ENCODE peak calls at places on chromosomes 11 and 22, in seven cellular contexts. M is mesenchymal stem cell, Y is IMR-90, P is H9, N is neuronal stem cell, S is mesendoderm, K is H1. I is an unnamed sample. For H3K4me1 and H3K27me3, the result is how much of the 10 kb centered on the place peaks cover.

GRCh38 chr11:33016654-33017053 is 976 bp downstream of the DEPDC7 start:
- DNase-seq in M (no peak), Y (no peak), P (no peak), N (no peak), S (no peak), K (no peak), I (no peak)

GRCh38 chr11:128174465-128175101 is 412.8 kb downstream of the ETS1 start:
- DNase-seq in M (peak), Y (peak), P (peak), N (no peak), S (peak), K (no peak), I (peak)

GRCh38 chr11:111606986-111607385 is 4.7 kb downstream of the SIK2 start:
- DNase-seq in M (no peak), Y (peak), P (no peak), N (no peak), S (no peak), K (no peak), I (no peak)

GRCh38 chr22:20751185-20751851 is 22.6 kb upstream of the SERPIND1 start:
- DNase-seq in M (peak), Y (no peak), P (peak), N (no peak), S (peak), K (no peak), I (peak)

GRCh38 chr11:104694259-104695070 is 203.8 kb downstream of the CASP12 start:
- DNase-seq in M (peak), Y (peak), P (no peak), N (no peak), S (no peak), K (no peak), I (peak)

GRCh38 chr11:67022341-67022933 is 497 bp upstream of the SYT12 start:
- DNase-seq in M (no peak), Y (peak), P (no peak), N (no peak), S (no peak), K (no peak), I (peak)

GRCh38 chr11:126318642-126319373 is 14.9 kb downstream of the DCPS start:
- DNase-seq in M (peak), Y (peak), P (no peak), N (no peak), S (no peak), K (no peak), I (no peak)

GRCh38 chr11:108117746-108118371 is 3.5 kb upstream of the ACAT1 start:
- DNase-seq in M (peak), Y (peak), P (no peak), N (no peak), S (peak), K (no peak), I (no peak)

GRCh38 chr11:64466115-64466718 is 107.3 kb downstream of the RPS6KA4 start:
- DNase-seq in M (no peak), Y (no peak), P (no peak), N (no peak), S (no peak), K (no peak), I (no peak)

GRCh38 chr11:65569973-65570918 is at the start of gene ZNRD2:
- DNase-seq in M (peak), Y (peak), P (peak), N (peak), S (peak), K (peak), I (peak)

GRCh38 chr11:65571420-65571819 is 918 bp upstream of the FAM89B start:
- DNase-seq in M (no peak), Y (no peak), P (no peak), N (no peak), S (no peak), K (no peak), I (no peak)

GRCh38 chr11:65572356-65573043 is at the start of gene FAM89B:
- DNase-seq in M (peak), Y (peak), P (peak), N (no peak), S (peak), K (no peak), I (peak)

GRCh38 chr11:65571940-65572339 is 398 bp upstream of the FAM89B start:
- DNase-seq in M (peak), Y (peak), P (peak), N (no peak), S (peak), K (no peak), I (peak)

DNA sequence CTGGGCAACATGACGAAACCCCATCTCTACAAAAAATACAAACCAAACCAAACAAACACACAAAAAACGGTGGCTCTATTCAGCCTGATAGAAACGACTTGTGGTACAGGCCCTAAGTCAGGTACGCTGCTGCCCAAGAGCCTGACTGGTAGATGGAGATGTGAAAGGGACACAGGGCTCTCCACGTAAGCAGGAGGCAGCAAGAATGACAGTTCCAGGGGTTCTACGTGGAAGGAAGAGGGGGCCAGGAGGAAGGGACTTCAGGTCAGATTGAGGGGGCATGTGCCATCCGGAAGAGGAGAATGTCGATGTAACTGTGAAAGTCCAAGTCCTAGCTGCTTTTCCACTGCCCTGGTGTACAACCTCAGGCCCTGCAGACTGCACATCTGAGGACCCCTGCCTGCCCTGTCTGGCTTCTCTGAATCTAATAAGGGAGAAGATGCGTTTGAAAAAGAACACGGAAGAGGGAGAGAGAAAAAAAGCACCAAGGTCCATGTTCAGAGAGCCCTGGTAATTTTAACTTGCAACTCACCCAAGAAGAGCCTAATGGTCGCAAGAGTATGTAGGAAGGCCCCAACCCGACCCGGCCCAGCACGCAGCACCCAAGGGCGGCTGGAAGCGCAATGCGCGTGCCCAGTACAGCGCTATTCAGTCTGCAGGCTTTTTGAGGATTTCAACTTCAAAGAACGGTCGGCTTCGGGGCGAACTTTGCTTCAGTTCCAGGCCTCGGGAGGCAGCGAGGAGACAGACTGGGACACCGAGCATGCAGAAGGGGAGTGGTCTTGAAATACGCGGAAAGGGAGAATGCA is 909 bp upstream of the ZNRD2 start:
- DNase-seq in M (no peak), Y (no peak), P (no peak), N (no peak), S (no peak), K (no peak), I (no peak)
- H3K4me1 ChIP-seq in M (under half), Y (under half), P (under half), N (under half), S (under half), K (under half), I (under half)

GRCh38 chr11:113166280-113166679 is 148.1 kb upstream of the TTC12 start:
- DNase-seq in M (no peak), Y (no peak), P (no peak), N (no peak), S (no peak), K (no peak), I (no peak)
- H2AK5ac ChIP-seq in M (no peak), Y (no peak), P (no peak), N (no peak), S (no peak), K (no peak), I (no peak)

GRCh38 chr22:22410677-22411076 is 97.9 kb downstream of the ZNF280B start:
- DNase-seq in M (no peak), Y (no peak), P (no peak), N (no peak), S (no peak), K (no peak), I (no peak)
- H3K27me3 ChIP-seq in M (half or more), Y (under half), P (half or more), N (under half), S (under half), K (half or more), I (under half)

GRCh38 chr11:46675288-46675851 is 25.0 kb downstream of the ARHGAP1 start:
- DNase-seq in M (peak), Y (peak), P (no peak), N (no peak), S (peak), K (no peak), I (no peak)
- H3K4me1 ChIP-seq in M (under half), Y (under half), P (under half), N (under half), S (under half), K (under half), I (under half)

DNA sequence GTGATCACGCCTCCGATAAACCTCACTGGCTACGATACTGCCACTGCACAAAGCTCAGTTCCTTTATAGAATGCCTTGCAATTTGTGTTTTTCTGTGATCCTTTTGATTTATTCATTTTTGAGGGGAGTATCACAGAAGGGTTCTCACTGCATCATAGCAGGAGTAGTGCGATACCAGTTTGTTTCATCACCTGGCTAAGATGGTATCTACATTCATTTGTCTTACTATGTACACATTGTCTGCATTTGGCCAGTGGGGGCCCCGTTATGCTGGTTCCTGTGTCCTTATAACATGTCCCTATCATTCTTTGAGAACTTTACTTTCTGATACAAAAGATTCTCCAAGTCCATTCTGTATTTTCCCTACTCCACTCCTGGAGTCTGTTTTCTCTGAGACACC is 44.6 kb downstream of the APLP2 start:
- DNase-seq in M (no peak), Y (no peak), P (no peak), N (no peak), S (no peak), K (no peak), I (no peak)
- H2AK5ac ChIP-seq in M (no peak), Y (no peak), P (no peak), N (no peak), S (no peak), K (no peak), I (no peak)

GRCh38 chr11:47109882-47110281 is 66.8 kb downstream of the ARFGAP2 start:
- DNase-seq in M (no peak), Y (no peak), P (no peak), N (no peak), S (no peak), K (no peak), I (no peak)

GRCh38 chr11:47108214-47108613 is 68.5 kb downstream of the ARFGAP2 start:
- DNase-seq in M (peak), Y (peak), P (no peak), N (no peak), S (no peak), K (no peak), I (no peak)

GRCh38 chr11:47109051-47109791 is 67.5 kb downstream of the ARFGAP2 start:
- DNase-seq in M (peak), Y (no peak), P (no peak), N (no peak), S (peak), K (no peak), I (no peak)

GRCh38 chr11:47107709-47108108 is 69.0 kb downstream of the ARFGAP2 start:
- DNase-seq in M (no peak), Y (no peak), P (no peak), N (no peak), S (no peak), K (no peak), I (no peak)

DNA sequence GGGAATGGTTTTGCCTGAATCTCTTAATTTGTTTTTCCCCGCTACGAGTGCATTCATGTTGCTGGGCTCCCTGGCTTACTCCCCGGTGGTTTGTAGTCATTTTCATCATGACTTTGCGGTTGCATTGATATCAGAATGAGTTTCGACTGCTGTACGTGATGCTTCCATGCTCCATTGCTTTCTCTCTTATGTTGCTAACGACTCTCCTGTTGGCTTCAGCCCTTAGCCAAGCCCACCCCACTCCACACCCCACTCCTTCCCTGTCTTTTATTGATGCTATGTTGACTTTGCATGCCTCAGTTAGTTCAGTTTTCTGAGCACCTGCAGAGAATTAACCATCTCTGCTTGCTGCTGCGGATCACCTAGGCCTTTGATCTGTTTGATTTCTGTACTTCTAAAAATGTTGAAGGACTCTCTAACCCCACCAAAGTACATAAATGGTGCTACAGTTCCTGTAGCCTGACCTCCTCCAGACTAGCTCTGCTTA is 65.3 kb downstream of the ARFGAP2 start:
- DNase-seq in M (no peak), Y (no peak), P (no peak), N (no peak), S (no peak), K (no peak), I (no peak)
- H3K27me3 ChIP-seq in M (under half), Y (under half), P (under half), N (under half), S (under half), K (under half), I (under half)

GRCh38 chr11:120857508-120857907 is 166.4 kb upstream of the TBCEL start:
- DNase-seq in M (no peak), Y (no peak), P (no peak), N (no peak), S (no peak), K (no peak), I (no peak)

GRCh38 chr11:120853435-120853834 is 170.5 kb upstream of the TBCEL start:
- DNase-seq in M (no peak), Y (no peak), P (no peak), N (no peak), S (no peak), K (no peak), I (no peak)

GRCh38 chr11:120859552-120860295 is 164.2 kb upstream of the TBCEL start:
- DNase-seq in M (no peak), Y (no peak), P (no peak), N (no peak), S (no peak), K (no peak), I (peak)

GRCh38 chr11:120858740-120859139 is 165.2 kb upstream of the TBCEL start:
- DNase-seq in M (peak), Y (peak), P (no peak), N (no peak), S (peak), K (no peak), I (peak)

DNA sequence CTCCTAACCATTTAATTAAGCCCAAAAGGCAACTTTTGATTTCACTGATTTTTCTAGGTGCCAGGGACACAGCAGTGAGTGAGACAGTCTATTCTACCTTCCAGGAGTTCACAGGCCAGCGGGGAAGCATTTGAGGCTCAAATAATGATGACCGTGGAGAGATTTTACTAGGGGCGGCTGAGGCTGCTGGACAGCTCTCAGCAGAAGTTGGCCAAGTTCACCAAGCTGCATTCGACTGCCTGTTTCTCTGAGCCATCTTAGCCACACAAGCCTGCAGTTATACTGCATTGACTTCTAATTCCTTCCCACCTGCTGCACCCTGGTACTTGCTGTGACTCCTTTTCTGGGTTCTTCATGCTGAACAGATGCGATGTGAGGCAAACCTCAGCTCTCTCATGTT is 168.9 kb upstream of the TBCEL start:
- DNase-seq in M (no peak), Y (no peak), P (no peak), N (no peak), S (no peak), K (no peak), I (no peak)
- H3K4me1 ChIP-seq in M (under half), Y (under half), P (under half), N (under half), S (under half), K (under half), I (under half)

DNA sequence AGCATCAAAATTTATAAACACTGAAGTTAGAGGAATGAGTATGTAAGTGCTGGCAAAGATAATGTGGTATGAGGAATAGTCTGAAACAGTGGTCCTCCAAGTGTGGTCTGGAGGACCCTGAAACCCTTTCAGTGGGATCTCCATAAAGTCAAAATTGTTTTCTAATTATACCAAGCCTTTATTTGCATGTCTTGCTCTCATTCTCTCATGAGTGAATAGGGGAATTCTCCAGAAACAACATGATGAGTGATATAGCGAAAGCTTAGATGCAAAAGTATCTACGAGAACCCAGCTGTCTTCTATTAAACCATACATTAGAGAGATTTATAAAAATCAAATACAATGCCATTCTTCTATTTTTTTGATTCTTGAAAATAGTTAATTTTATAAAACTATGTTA is 145.0 kb upstream of the RAG2 start:
- DNase-seq in M (no peak), Y (no peak), P (no peak), N (no peak), S (no peak), K (no peak), I (no peak)
- H2AK5ac ChIP-seq in M (no peak), Y (no peak), P (no peak), N (no peak), S (no peak), K (no peak), I (no peak)

GRCh38 chr11:70082829-70083228 is 4.7 kb downstream of the ANO1 start:
- DNase-seq in M (no peak), Y (no peak), P (no peak), N (no peak), S (peak), K (no peak), I (no peak)
- H3K27me3 ChIP-seq in M (half or more), Y (under half), P (under half), N (under half), S (under half), K (under half), I (under half)